ENCODE peak calls at places on chromosomes 1 and 21, in seven cellular contexts. V is adrenal gland, T is AG09319, L is GM23338, G is activated B cell treated with CpG ODN at 0.5 μM for 24 hours, C is AG04449, P is neural progenitor cell. K is an unnamed sample.
A peak's percentile ranks its signal among the peaks of the same experiment; 100 is the strongest.

GRCh38 chr1:229129306-229130027 is 141.4 kb upstream of the RAB4A start:
- DNase-seq in V (no peak), T (no peak), L (no peak), G (no peak), C (no peak), P (no peak), K (no peak)

GRCh38 chr1:195756109-195756508 is 852.1 kb downstream of the KCNT2 start:
- DNase-seq in V (no peak), T (no peak), L (no peak), G (no peak), C (no peak), P (no peak), K (no peak)

GRCh38 chr1:29850358-29850757 is 614.0 kb downstream of the PTPRU start:
- DNase-seq in V (no peak), T (no peak), L (no peak), G (no peak), C (no peak), P (no peak), K (no peak)

GRCh38 chr1:214261206-214262123 is 19.5 kb upstream of the SMYD2 start:
- DNase-seq in V (peak; percentile 95), T (no peak), L (peak; percentile 80), G (peak; percentile 63), C (peak; percentile 23), P (peak; percentile 87), K (no peak)

GRCh38 chr1:20183876-20184275 is 2.0 kb upstream of the UBXN10 start:
- DNase-seq in V (peak; percentile 65), T (no peak), L (no peak), G (no peak), C (no peak), P (no peak), K (no peak)

GRCh38 chr1:113291777-113292659 is 98.3 kb upstream of the MAGI3 start:
- DNase-seq in V (no peak), T (no peak), L (no peak), G (no peak), C (no peak), P (no peak), K (peak; percentile 50)

GRCh38 chr1:37866491-37866890 is 7.1 kb upstream of the MTF1 start:
- DNase-seq in V (no peak), T (no peak), L (no peak), G (no peak), C (no peak), P (no peak), K (no peak)

GRCh38 chr1:230107941-230108340 is 40.9 kb downstream of the GALNT2 start:
- DNase-seq in V (no peak), T (no peak), L (no peak), G (no peak), C (no peak), P (no peak), K (no peak)

GRCh38 chr1:201561604-201562003 is 22.7 kb downstream of the NAV1 start:
- DNase-seq in V (peak; percentile 43), T (no peak), L (no peak), G (no peak), C (no peak), P (no peak), K (no peak)

GRCh38 chr1:16046865-16047264 is 3.3 kb downstream of the CLCNKB start:
- DNase-seq in V (no peak), T (no peak), L (no peak), G (no peak), C (no peak), P (peak; percentile 37), K (no peak)

GRCh38 chr1:153776971-153777370 is 1.8 kb downstream of the SLC27A3 start:
- DNase-seq in V (no peak), T (no peak), L (no peak), G (no peak), C (no peak), P (no peak), K (no peak)

GRCh38 chr1:163071381-163072255 is 2.5 kb downstream of the RGS4 start:
- DNase-seq in V (peak; percentile 93), T (peak; percentile 46), L (peak; percentile 82), G (no peak), C (no peak), P (peak; percentile 80), K (no peak)

GRCh38 chr1:25468037-25468436 is 37.3 kb downstream of the MACO1 start:
- DNase-seq in V (peak; percentile 66), T (no peak), L (no peak), G (no peak), C (no peak), P (no peak), K (no peak)

GRCh38 chr21:33836408-33836807 is 79.2 kb downstream of the ATP5PO start:
- DNase-seq in V (peak; percentile 67), T (no peak), L (no peak), G (no peak), C (no peak), P (no peak), K (no peak)

GRCh38 chr1:77039739-77040138 is 172.5 kb downstream of the ST6GALNAC5 start:
- DNase-seq in V (peak; percentile 86), T (peak; percentile 67), L (no peak), G (no peak), C (peak; percentile 92), P (no peak), K (no peak)

GRCh38 chr1:100396651-100397050 is 44.3 kb downstream of the CDC14A start:
- DNase-seq in V (no peak), T (no peak), L (no peak), G (no peak), C (no peak), P (no peak), K (no peak)

GRCh38 chr1:93701619-93702018 is 20.0 kb upstream of the BCAR3 start:
- DNase-seq in V (peak; percentile 52), T (peak; percentile 83), L (no peak), G (no peak), C (peak; percentile 97), P (no peak), K (no peak)

GRCh38 chr1:18668750-18669404 is 38.2 kb downstream of the PAX7 start:
- DNase-seq in V (no peak), T (no peak), L (no peak), G (no peak), C (no peak), P (no peak), K (no peak)

GRCh38 chr1:9042272-9042671 is 16.0 kb upstream of the SLC2A7 start:
- DNase-seq in V (no peak), T (no peak), L (no peak), G (no peak), C (no peak), P (no peak), K (no peak)

GRCh38 chr1:165686121-165686970 is 12.0 kb downstream of the ALDH9A1 start:
- DNase-seq in V (no peak), T (no peak), L (peak; percentile 57), G (no peak), C (no peak), P (peak; percentile 27), K (no peak)

GRCh38 chr1:44313265-44313918 is 41.7 kb downstream of the ERI3 start:
- DNase-seq in V (no peak), T (no peak), L (no peak), G (no peak), C (no peak), P (no peak), K (no peak)

GRCh38 chr1:44316231-44316759 is 38.8 kb downstream of the ERI3 start:
- DNase-seq in V (no peak), T (no peak), L (no peak), G (no peak), C (no peak), P (peak; percentile 52), K (no peak)

GRCh38 chr1:44312652-44313196 is 42.3 kb downstream of the ERI3 start:
- DNase-seq in V (no peak), T (no peak), L (no peak), G (no peak), C (no peak), P (peak; percentile 59), K (no peak)

GRCh38 chr1:44315521-44315920 is 39.5 kb downstream of the ERI3 start:
- DNase-seq in V (no peak), T (no peak), L (no peak), G (no peak), C (no peak), P (peak; percentile 61), K (no peak)

GRCh38 chr1:44314401-44314800 is 40.7 kb downstream of the ERI3 start:
- DNase-seq in V (no peak), T (no peak), L (peak; percentile 66), G (no peak), C (no peak), P (peak; percentile 26), K (no peak)
- TF ChIP-seq CTCF in V (no peak), T (peak; percentile 7), L (peak; percentile 57), G (no peak), C (peak; percentile 11), P (peak; percentile 42), K (no peak)

DNA sequence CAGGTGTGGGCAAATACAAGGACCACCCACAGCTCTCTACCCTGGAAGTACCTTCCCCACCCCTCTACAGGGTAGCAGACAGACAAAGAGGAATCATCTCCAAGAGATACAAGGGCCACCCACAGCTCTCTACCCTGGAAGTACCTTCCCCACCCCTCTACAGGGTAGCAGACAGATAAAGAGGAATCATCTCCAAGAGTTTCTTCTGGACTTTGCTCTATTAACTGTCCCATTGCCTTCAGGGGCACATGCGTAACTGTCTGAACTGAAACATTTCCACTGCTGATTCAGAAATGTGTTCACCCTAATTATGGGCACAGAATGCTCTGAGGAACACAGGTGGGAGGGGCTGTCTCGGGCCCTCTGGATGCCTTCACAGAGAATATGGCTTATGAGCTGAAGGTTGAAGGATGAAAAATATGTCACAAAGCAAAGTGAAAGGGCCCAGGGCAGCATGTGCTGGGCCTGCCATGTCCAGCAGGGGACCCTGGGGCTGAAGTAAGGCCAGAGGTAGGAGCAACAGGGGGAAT is 43.9 kb downstream of the ZNF281 start:
- DNase-seq in V (no peak), T (no peak), L (peak; percentile 49), G (no peak), C (no peak), P (no peak), K (no peak)
- TF ChIP-seq CTCF in V (no peak), T (no peak), L (peak; percentile 52), G (no peak), C (no peak), P (peak; percentile 27), K (no peak)

DNA sequence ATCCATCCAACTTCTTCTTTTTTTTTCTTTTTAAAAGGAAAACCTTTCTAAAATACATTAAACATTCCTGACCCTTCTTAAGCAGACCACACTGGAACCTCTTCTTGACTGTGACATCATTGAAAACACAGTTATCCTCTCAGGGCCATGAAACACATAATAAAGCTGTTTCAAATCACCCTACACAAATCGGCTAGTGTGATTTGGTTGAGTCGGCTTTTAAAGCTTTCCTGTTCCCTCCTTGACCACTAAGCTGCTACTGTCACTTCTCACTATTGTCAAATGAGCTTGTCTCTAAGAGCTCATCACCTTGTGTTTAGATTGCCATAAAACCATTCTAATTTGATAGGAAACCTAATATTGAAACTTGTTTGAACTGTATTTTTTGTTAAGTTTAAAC is 5.9 kb downstream of the USP24 start:
- DNase-seq in V (no peak), T (no peak), L (peak; percentile 42), G (no peak), C (no peak), P (peak; percentile 40), K (no peak)
- TF ChIP-seq CTCF in V (no peak), T (no peak), L (no peak), G (no peak), C (no peak), P (peak; percentile 7), K (no peak)

DNA sequence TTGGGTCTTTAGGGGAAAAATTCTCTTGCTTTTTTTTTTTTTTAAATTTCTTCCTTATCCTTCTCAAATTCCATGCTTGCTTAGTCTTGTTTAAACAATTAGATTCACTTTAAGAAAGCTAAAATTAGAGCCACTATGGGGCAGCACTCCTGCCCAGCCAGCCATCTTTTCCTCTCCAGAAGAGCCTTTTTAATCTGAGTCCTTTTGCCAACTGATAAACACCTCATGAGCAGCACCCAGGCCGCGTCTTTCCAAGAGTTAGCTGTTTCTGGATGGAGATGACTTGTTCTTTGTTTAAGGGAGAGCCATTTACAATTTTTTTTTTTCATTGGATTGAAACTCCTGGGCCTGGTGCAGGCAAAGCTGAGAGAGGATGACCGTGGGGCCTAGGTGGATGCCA is 53.3 kb upstream of the TSPAN2 start:
- DNase-seq in V (no peak), T (no peak), L (no peak), G (no peak), C (no peak), P (no peak), K (peak; percentile 80)
- TF ChIP-seq CTCF in V (no peak), T (peak; percentile 40), L (no peak), G (no peak), C (peak; percentile 10), P (peak; percentile 16), K (no peak)